ENCODE peak calls at places on chromosomes 4 and X, in nine cellular contexts. R, M, Z, G, H, S, B, E and T are unnamed samples.

GRCh38 chr4:85776579-85776978 is 301.6 kb downstream of the ARHGAP24 start:
- DNase-seq in R (no peak), M (no peak), Z (no peak), G (no peak), H (no peak), S (no peak), B (no peak), E (no peak), T (no peak)

GRCh38 chr4:142274137-142274536 is 572.0 kb downstream of the INPP4B start:
- DNase-seq in R (no peak), M (no peak), Z (no peak), G (no peak), H (no peak), S (no peak), B (no peak), E (no peak), T (no peak)

GRCh38 chr4:77877167-77877566 is 14.5 kb downstream of the MRPL1 start:
- DNase-seq in R (no peak), M (no peak), Z (no peak), G (no peak), H (no peak), S (no peak), B (no peak), E (no peak), T (no peak)

GRCh38 chr4:85555210-85555609 is 80.3 kb downstream of the ARHGAP24 start:
- DNase-seq in R (no peak), M (no peak), Z (no peak), G (no peak), H (no peak), S (no peak), B (no peak), E (no peak), T (no peak)

GRCh38 chr4:128940966-128941365 is 131.5 kb downstream of the JADE1 start:
- DNase-seq in R (no peak), M (no peak), Z (no peak), G (no peak), H (no peak), S (no peak), B (no peak), E (no peak), T (no peak)

GRCh38 chrX:10165580-10166247 is 8.9 kb downstream of the CLCN4 start:
- DNase-seq in R (no peak), M (no peak), Z (no peak), G (no peak), H (no peak), S (no peak), B (no peak), E (no peak), T (no peak)

GRCh38 chrX:84175274-84175673 is 12.7 kb downstream of the RPS6KA6 start:
- DNase-seq in R (no peak), M (no peak), Z (no peak), G (no peak), H (no peak), S (no peak), B (no peak), E (no peak), T (no peak)

GRCh38 chr4:158259955-158260575 is 49.8 kb downstream of the TMEM144 start:
- DNase-seq in R (no peak), M (no peak), Z (no peak), G (no peak), H (no peak), S (no peak), B (no peak), E (no peak), T (no peak)

GRCh38 chrX:65406532-65406931 is 128.1 kb downstream of the LAS1L start:
- DNase-seq in R (no peak), M (no peak), Z (no peak), G (no peak), H (no peak), S (peak; percentile 46), B (no peak), E (peak; percentile 56), T (no peak)

GRCh38 chrX:88424071-88424470 is 323.0 kb upstream of the CPXCR1 start:
- DNase-seq in R (no peak), M (no peak), Z (no peak), G (no peak), H (no peak), S (no peak), B (no peak), E (no peak), T (no peak)

GRCh38 chrX:9355739-9356138 is 109.1 kb upstream of the TBL1X start:
- DNase-seq in R (no peak), M (no peak), Z (no peak), G (peak; percentile 12), H (no peak), S (no peak), B (no peak), E (no peak), T (no peak)

GRCh38 chr4:15349426-15349825 is 78.4 kb upstream of the C1QTNF7 start:
- DNase-seq in R (no peak), M (no peak), Z (no peak), G (no peak), H (no peak), S (no peak), B (no peak), E (no peak), T (no peak)